ENCODE peak calls at places on chromosomes 11 and 22, in seven cellular contexts. W, P, E, O, Q, D and L are unnamed samples. For H3K9me3, the result is how much of the 10 kb centered on the place peaks cover.

GRCh38 chr11:17921620-17922473 is 91.0 kb downstream of the SERGEF start:
- DNase-seq in W (no peak), E (peak), O (no peak), P (no peak), Q (peak), D (no peak), L (no peak)

GRCh38 chr22:17121235-17122195 is at the start of gene TMEM121B:
- DNase-seq in D (no peak), W (peak), E (peak), P (peak), O (peak), Q (peak), L (peak)

GRCh38 chr22:36565686-36566085 is 36.7 kb upstream of the EIF3D start:
- DNase-seq in E (peak), P (no peak), O (no peak), Q (no peak), D (peak), W (peak), L (peak)

GRCh38 chr22:36588285-36588684 is 59.3 kb upstream of the EIF3D start:
- DNase-seq in P (no peak), D (no peak), Q (no peak), O (no peak), E (no peak), W (no peak), L (no peak)

GRCh38 chr22:36470994-36471331 is 10.5 kb downstream of the TXN2 start:
- DNase-seq in D (no peak), W (no peak), O (no peak), P (no peak), E (no peak), Q (no peak), L (peak)

GRCh38 chr11:128563942-128564641 is 23.3 kb downstream of the ETS1 start:
- DNase-seq in W (no peak), E (no peak), D (no peak), Q (no peak), O (no peak), P (no peak), L (no peak)

GRCh38 chr11:82996966-82997606 is 74.6 kb downstream of the RAB30 start:
- DNase-seq in Q (peak), D (peak), W (peak), E (no peak), O (no peak), P (no peak), L (peak)

GRCh38 chr11:34213366-34213765 is 107.9 kb downstream of the NAT10 start:
- DNase-seq in Q (no peak), D (peak), E (peak), W (peak), O (no peak), P (peak), L (peak)

GRCh38 chr22:40602231-40602630 is 34.3 kb downstream of the MRTFA start:
- DNase-seq in Q (no peak), W (no peak), E (peak), P (no peak), D (no peak), O (no peak), L (peak)

GRCh38 chr11:130178441-130178971 is 18.9 kb downstream of the ST14 start:
- DNase-seq in E (no peak), D (no peak), W (peak), P (no peak), O (no peak), Q (no peak), L (no peak)

GRCh38 chr11:125939081-125939521 is 6.7 kb upstream of the VSIG10L2 start:
- DNase-seq in P (no peak), E (peak), O (peak), D (no peak), Q (no peak), W (no peak), L (no peak)

GRCh38 chr11:46047520-46047919 is 73.7 kb downstream of the PHF21A start:
- DNase-seq in P (no peak), D (peak), O (no peak), E (peak), W (peak), Q (no peak), L (peak)

GRCh38 chr22:38461414-38462081 is 6.3 kb upstream of the KDELR3 start:
- DNase-seq in D (peak), P (peak), E (peak), O (peak), W (peak), Q (peak), L (peak)

GRCh38 chr22:19109198-19110063 is 12.8 kb downstream of the DGCR2 start:
- DNase-seq in W (peak), P (peak), O (no peak), Q (peak), D (no peak), E (peak), L (peak)

GRCh38 chr22:50627452-50627913 is 469 bp downstream of the ARSA start:
- DNase-seq in Q (no peak), P (peak), O (peak), D (no peak), E (peak), W (peak), L (no peak)

GRCh38 chr22:42202048-42202447 is 68.4 kb downstream of the TCF20 start:
- DNase-seq in E (no peak), Q (no peak), O (no peak), W (no peak), D (no peak), P (no peak), L (no peak)

GRCh38 chr11:16960250-16960649 is 54.0 kb downstream of the PLEKHA7 start:
- DNase-seq in W (no peak), E (no peak), P (no peak), D (no peak), O (no peak), Q (no peak), L (no peak)

GRCh38 chr22:28154856-28155255 is 235.8 kb upstream of the PITPNB start:
- DNase-seq in P (no peak), W (no peak), O (no peak), Q (no peak), E (peak), D (no peak), L (no peak)

GRCh38 chr11:20162824-20163777 is 2.8 kb upstream of the DBX1 start:
- DNase-seq in D (no peak), Q (peak), P (peak), O (peak), W (peak), E (peak), L (peak)

GRCh38 chr11:95655544-95655943 is 134.0 kb downstream of the FAM76B start:
- DNase-seq in D (no peak), Q (no peak), P (no peak), W (no peak), O (no peak), E (no peak), L (no peak)

GRCh38 chr22:39345231-39345630 is 4.6 kb upstream of the SYNGR1 start:
- DNase-seq in O (no peak), W (no peak), E (no peak), Q (no peak), D (no peak), P (no peak), L (no peak)

GRCh38 chr11:69468236-69468635 is 13.2 kb upstream of the LINC01488 start:
- DNase-seq in P (no peak), E (no peak), W (no peak), D (no peak), O (no peak), Q (no peak), L (no peak)

GRCh38 chr11:12430912-12431311 is 53.5 kb downstream of the PARVA start:
- DNase-seq in E (peak), W (peak), O (no peak), P (peak), D (peak), Q (peak), L (peak)

GRCh38 chr11:18590573-18590972 is 2.0 kb upstream of the UEVLD start:
- DNase-seq in E (no peak), Q (no peak), W (no peak), D (no peak), P (no peak), O (no peak), L (no peak)

GRCh38 chr22:37898441-37899181 is 7.5 kb upstream of the MICALL1 start:
- DNase-seq in O (peak), Q (no peak), W (peak), E (no peak), D (no peak), P (peak), L (no peak)

GRCh38 chr22:20653795-20654342 is 120.0 kb upstream of the SERPIND1 start:
- DNase-seq in D (no peak), E (no peak), W (no peak), O (peak), Q (no peak), P (no peak), L (no peak)

GRCh38 chr11:117874253-117874909 is 2.1 kb downstream of the FXYD6 start:
- DNase-seq in D (no peak), P (no peak), E (no peak), W (no peak), O (peak), Q (no peak), L (no peak)

GRCh38 chr11:57124912-57125311 is 56.8 kb upstream of the LRRC55 start:
- DNase-seq in D (no peak), Q (no peak), O (no peak), E (no peak), P (no peak), W (no peak), L (no peak)

GRCh38 chr11:26199341-26199740 is 132.6 kb upstream of the ANO3 start:
- DNase-seq in Q (no peak), P (no peak), E (peak), W (no peak), D (no peak), O (no peak), L (peak)

GRCh38 chr22:44663256-44663999 is 38.6 kb upstream of the PRR5 start:
- DNase-seq in O (no peak), P (no peak), D (no peak), E (no peak), Q (no peak), W (no peak), L (no peak)

GRCh38 chr22:34476762-34477161 is 556.5 kb upstream of the LARGE1 start:
- DNase-seq in E (no peak), P (no peak), D (no peak), O (no peak), W (no peak), Q (no peak), L (no peak)

GRCh38 chr11:199004-199581 is 6.2 kb downstream of the SCGB1C1 start:
- DNase-seq in E (no peak), O (no peak), P (no peak), D (no peak), Q (no peak), W (no peak), L (no peak)

GRCh38 chr11:120132645-120133185 is 5.2 kb downstream of the TRIM29 start:
- DNase-seq in D (no peak), Q (no peak), P (no peak), E (no peak), W (no peak), O (peak), L (no peak)

GRCh38 chr11:3055881-3056280 is 1.3 kb downstream of the CARS1 start:
- DNase-seq in D (no peak), P (no peak), W (no peak), Q (no peak), O (no peak), E (no peak), L (no peak)

GRCh38 chr11:106304274-106304673 is 226.8 kb downstream of the AASDHPPT start:
- DNase-seq in E (peak), W (peak), P (no peak), O (no peak), D (no peak), Q (no peak), L (peak)
- H3K9me3 ChIP-seq in E (under half), W (under half), P (under half), O (under half), D (under half), Q (under half), L (under half)

GRCh38 chr11:72722050-72722748 is 30.0 kb downstream of the ARAP1 start:
- DNase-seq in E (peak), Q (peak), W (peak), P (peak), D (peak), O (peak), L (peak)

GRCh38 chr11:72720047-72720446 is 32.2 kb downstream of the ARAP1 start:
- DNase-seq in Q (no peak), D (no peak), W (no peak), O (no peak), E (no peak), P (no peak), L (no peak)

GRCh38 chr11:72720806-72721205 is 31.4 kb downstream of the ARAP1 start:
- DNase-seq in O (no peak), E (peak), P (no peak), Q (no peak), W (no peak), D (no peak), L (no peak)

GRCh38 chr11:72721276-72721675 is 30.9 kb downstream of the ARAP1 start:
- DNase-seq in E (no peak), Q (no peak), P (no peak), W (no peak), D (no peak), O (no peak), L (no peak)

DNA sequence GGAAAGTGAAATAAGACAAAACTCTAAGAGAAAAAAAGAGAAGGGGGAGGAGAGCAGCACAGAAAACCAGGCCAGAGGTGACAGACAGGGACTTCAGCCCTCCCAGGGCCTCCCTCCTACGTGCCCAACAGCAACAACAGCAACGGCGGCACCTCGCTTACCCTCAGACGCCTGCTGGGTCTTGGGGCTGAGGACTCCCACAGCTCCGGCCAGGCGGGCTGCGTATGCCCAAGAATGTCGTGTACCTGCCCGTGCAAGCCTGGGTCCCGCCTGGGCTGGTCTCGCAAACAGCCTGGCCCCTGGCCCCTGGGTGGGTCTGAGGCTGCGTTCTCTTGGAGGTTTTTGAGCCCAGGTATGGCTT is 30.5 kb downstream of the ARAP1 start:
- DNase-seq in O (no peak), W (no peak), D (no peak), Q (peak), P (no peak), E (peak), L (peak)
- H3K4me2 ChIP-seq in O (no peak), W (peak), D (peak), Q (peak), P (peak), E (peak), L (peak)

DNA sequence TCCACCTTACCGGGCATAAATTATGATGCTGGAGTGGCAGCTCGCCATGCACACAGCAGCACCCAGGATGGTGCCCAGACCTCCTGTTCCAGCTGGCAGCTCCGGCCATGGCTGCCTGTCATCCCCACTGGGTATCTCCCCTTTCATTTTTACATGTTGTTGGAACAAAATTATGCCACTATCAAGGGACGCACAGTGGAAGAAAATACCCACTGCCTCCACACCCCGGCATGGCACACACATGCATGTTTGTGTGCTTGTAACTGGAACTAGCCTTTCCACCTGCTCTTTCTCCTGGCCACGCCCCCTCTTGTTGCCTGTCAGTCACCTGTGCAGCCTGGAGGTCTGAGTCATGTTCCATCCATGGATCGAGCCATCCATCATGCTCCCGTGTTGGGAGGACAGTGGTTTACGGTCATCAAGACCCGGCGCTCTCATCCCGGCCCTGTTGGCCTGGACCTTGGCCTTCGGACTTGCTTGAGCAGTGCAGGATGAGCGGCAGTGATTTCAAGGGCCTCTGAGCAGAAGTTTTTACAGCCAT is 1069.6 kb downstream of the BRD1 start:
- DNase-seq in D (no peak), Q (peak), O (peak), E (no peak), P (no peak), W (no peak), L (no peak)
- H3K9me3 ChIP-seq in D (under half), Q (under half), O (under half), E (under half), P (under half), W (half or more), L (under half)

DNA sequence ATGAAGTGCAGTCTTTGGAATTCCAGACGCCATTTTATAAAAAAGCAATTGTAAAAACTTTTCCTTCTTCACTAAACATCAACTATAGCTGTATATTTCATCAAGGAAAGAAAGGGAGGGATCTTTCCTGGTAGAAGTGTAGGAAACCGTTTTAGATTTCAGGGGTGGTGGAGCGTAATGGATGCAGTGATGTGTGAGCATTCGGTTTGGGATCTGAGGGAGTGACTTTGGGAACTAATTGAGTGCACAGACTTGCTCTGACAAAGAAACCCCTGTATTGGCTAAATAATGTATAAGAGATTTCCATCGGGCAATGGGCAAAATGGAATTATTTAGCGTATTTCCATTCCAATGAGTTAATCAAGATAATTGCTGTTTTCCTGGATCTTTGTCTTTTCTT is 124.9 kb upstream of the NARS2 start:
- DNase-seq in W (no peak), P (no peak), Q (no peak), O (no peak), E (no peak), D (no peak), L (no peak)
- H3K4me2 ChIP-seq in W (no peak), P (no peak), Q (no peak), O (no peak), E (no peak), D (no peak), L (no peak)

GRCh38 chr11:31796523-31797226 is 14.4 kb downstream of the PAX6 start:
- DNase-seq in D (no peak), Q (no peak), E (no peak), O (no peak), P (no peak), W (no peak), L (no peak)
- H3K9me3 ChIP-seq in D (under half), Q (under half), E (under half), O (under half), P (under half), W (under half), L (under half)

DNA sequence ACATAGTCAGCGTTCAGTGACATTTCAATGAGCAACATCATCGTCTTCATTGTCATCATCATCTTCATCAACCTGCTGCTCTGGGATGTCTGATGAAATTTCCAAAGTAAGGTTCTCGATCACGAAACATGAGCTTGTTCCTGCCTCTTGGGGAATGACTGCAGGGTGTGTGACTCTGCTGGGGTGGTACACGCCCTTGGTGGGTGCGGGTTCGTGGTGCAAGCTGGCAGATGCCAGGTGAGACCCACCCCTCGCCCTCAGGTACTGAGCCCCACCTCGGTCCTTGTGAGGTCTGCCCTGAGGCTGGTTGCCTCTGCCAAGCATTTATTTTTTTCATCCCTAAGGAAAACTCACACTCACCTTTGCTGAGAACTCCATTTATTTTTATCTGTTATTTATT is 1389.2 kb downstream of the TBC1D22A start:
- DNase-seq in E (no peak), P (no peak), O (no peak), W (no peak), Q (no peak), D (no peak), L (no peak)
- H3K4me2 ChIP-seq in E (no peak), P (no peak), O (no peak), W (no peak), Q (no peak), D (no peak), L (no peak)

GRCh38 chr22:49281467-49282340 is 546.0 kb downstream of the BRD1 start:
- DNase-seq in Q (peak), W (no peak), E (no peak), P (peak), D (no peak), O (no peak), L (peak)
- H3K9me3 ChIP-seq in Q (under half), W (under half), E (under half), P (under half), D (under half), O (under half), L (under half)

GRCh38 chr11:67452141-67452952 is at the start of gene GPR152:
- DNase-seq in E (no peak), P (no peak), Q (no peak), O (no peak), W (no peak), D (no peak), L (no peak)
- H3K4me2 ChIP-seq in E (no peak), P (no peak), Q (no peak), O (no peak), W (peak), D (no peak), L (no peak)

GRCh38 chr11:58734681-58735490 is 3.1 kb upstream of the GLYAT start:
- DNase-seq in O (no peak), D (no peak), Q (no peak), E (no peak), P (no peak), W (no peak), L (no peak)
- H3K9me3 ChIP-seq in O (half or more), D (under half), Q (under half), E (under half), P (under half), W (under half), L (under half)

GRCh38 chr22:46251266-46251665 is 1.2 kb upstream of the CDPF1 start:
- DNase-seq in D (no peak), Q (no peak), P (no peak), O (no peak), E (peak), W (no peak), L (no peak)
- H3K4me2 ChIP-seq in D (peak), Q (peak), P (peak), O (peak), E (peak), W (peak), L (peak)